ENCODE peak calls at places on chromosome 11, in eight cellular contexts. J, F, N, S, M, O, P and A are unnamed samples.

GRCh38 chr11:129248618-129249017 is 56.5 kb upstream of the ARHGAP32 start:
- DNase-seq in N (no peak), F (no peak), M (no peak), O (no peak), S (peak), P (peak), J (no peak), A (peak)

GRCh38 chr11:65445604-65446445 is 23.2 kb downstream of the NEAT1 start:
- DNase-seq in M (no peak), F (no peak), N (no peak), J (no peak), S (no peak), P (peak), O (no peak), A (peak)

GRCh38 chr11:67638535-67639437 is 777 bp downstream of the TBX10 start:
- DNase-seq in O (no peak), S (no peak), M (no peak), J (no peak), P (no peak), F (no peak), N (no peak), A (no peak)

GRCh38 chr11:68763926-68764657 is 12.8 kb upstream of the TESMIN start:
- DNase-seq in F (no peak), N (no peak), O (no peak), P (no peak), S (no peak), J (no peak), M (no peak), A (no peak)

GRCh38 chr11:89182773-89183172 is 5.1 kb downstream of the TYR start:
- DNase-seq in F (no peak), J (no peak), O (no peak), N (no peak), M (no peak), S (peak), P (no peak), A (peak)

GRCh38 chr11:64248578-64248977 is 1.8 kb upstream of the PPP1R14B start:
- DNase-seq in S (no peak), P (no peak), N (no peak), O (no peak), F (no peak), M (no peak), J (no peak), A (no peak)

GRCh38 chr11:115627666-115628460 is 123.6 kb upstream of the CADM1 start:
- DNase-seq in P (no peak), O (no peak), M (no peak), J (no peak), N (no peak), F (no peak), S (no peak), A (no peak)

GRCh38 chr11:43989162-43989961 is 46.9 kb downstream of the C11orf96 start:
- DNase-seq in J (no peak), S (peak), O (no peak), N (no peak), F (no peak), M (no peak), P (no peak), A (no peak)